ENCODE peak calls at places on chromosomes 6 and 20, in four cellular contexts. H is fibroblast of the aortic adventitia, Z is HCT116, J is OCI-LY7. L is an unnamed sample.

GRCh38 chr6:52416629-52417151 is 3.5 kb upstream of the EFHC1 start:
- DNase-seq in H (peak; percentile 90), Z (peak; percentile 77), J (peak; percentile 80), L (peak; percentile 38)

GRCh38 chr20:63457737-63458136 is 14.7 kb downstream of the KCNQ2 start:
- DNase-seq in H (peak; percentile 26), Z (no peak), J (no peak), L (no peak)

GRCh38 chr6:10809098-10809497 is 29.2 kb downstream of the MAK start:
- DNase-seq in H (no peak), Z (no peak), J (no peak), L (no peak)

GRCh38 chr6:127464881-127465459 is 5.8 kb upstream of the KIAA0408 start:
- DNase-seq in H (peak; percentile 84), Z (peak; percentile 28), J (peak; percentile 37), L (no peak)

GRCh38 chr6:104409913-104410312 is 449.8 kb downstream of the HACE1 start:
- DNase-seq in H (no peak), Z (no peak), J (no peak), L (no peak)

GRCh38 chr20:33788351-33789049 is 22.6 kb upstream of the CHMP4B start:
- DNase-seq in H (no peak), Z (no peak), J (no peak), L (no peak)

GRCh38 chr6:1630771-1631217 is 21.1 kb downstream of the FOXC1 start:
- DNase-seq in H (peak; percentile 73), Z (peak; percentile 75), J (no peak), L (no peak)

GRCh38 chr6:168060521-168060931 is 18.5 kb downstream of the FRMD1 start:
- DNase-seq in H (peak; percentile 59), Z (no peak), J (no peak), L (peak; percentile 84)

GRCh38 chr6:16511048-16511660 is 250.1 kb downstream of the ATXN1 start:
- DNase-seq in H (peak; percentile 63), Z (no peak), J (peak; percentile 5), L (no peak)

GRCh38 chr20:33438481-33438880 is 5.1 kb downstream of the SNTA1 start:
- DNase-seq in H (no peak), Z (no peak), J (peak; percentile 54), L (no peak)

GRCh38 chr20:47318027-47318595 is 38.4 kb downstream of the ZMYND8 start:
- DNase-seq in H (peak; percentile 82), Z (no peak), J (no peak), L (no peak)

GRCh38 chr6:4931530-4932505 is 72.0 kb downstream of the RPP40 start:
- DNase-seq in H (no peak), Z (no peak), J (no peak), L (no peak)

GRCh38 chr6:30782425-30783014 is 38.2 kb upstream of the IER3 start:
- DNase-seq in H (peak; percentile 71), Z (peak; percentile 75), J (no peak), L (no peak)

GRCh38 chr20:61254881-61255589 is 3.0 kb downstream of the CDH4 start:
- DNase-seq in H (peak; percentile 18), Z (no peak), J (no peak), L (no peak)

GRCh38 chr6:126786262-126786661 is 332.2 kb upstream of the RSPO3 start:
- DNase-seq in H (peak; percentile 45), Z (no peak), J (no peak), L (no peak)

GRCh38 chr20:50724851-50725721 is 6.3 kb upstream of the PARD6B start:
- DNase-seq in H (peak; percentile 95), Z (peak; percentile 91), J (no peak), L (no peak)

GRCh38 chr6:137217801-137218472 is 1.2 kb downstream of the IFNGR1 start:
- DNase-seq in H (peak; percentile 52), Z (no peak), J (peak; percentile 55), L (no peak)

GRCh38 chr6:112881027-112881426 is 533.9 kb downstream of the RFPL4B start:
- DNase-seq in H (peak; percentile 47), Z (no peak), J (no peak), L (no peak)

GRCh38 chr6:87518453-87518852 is 45.7 kb downstream of the SLC35A1 start:
- DNase-seq in H (no peak), Z (no peak), J (no peak), L (no peak)

GRCh38 chr6:1262704-1263038 is 49.2 kb upstream of the FOXQ1 start:
- DNase-seq in H (no peak), Z (no peak), J (no peak), L (no peak)

GRCh38 chr6:17877196-17877889 is 110.1 kb downstream of the KIF13A start:
- DNase-seq in H (peak; percentile 82), Z (no peak), J (no peak), L (no peak)

GRCh38 chr20:10792291-10792690 is 118.5 kb upstream of the JAG1 start:
- DNase-seq in H (no peak), Z (no peak), J (no peak), L (no peak)

GRCh38 chr6:106973018-106973840 is 1.3 kb downstream of the CD24 start:
- DNase-seq in H (no peak), Z (no peak), J (peak; percentile 63), L (no peak)

GRCh38 chr6:78605909-78606446 is 261.4 kb upstream of the IRAK1BP1 start:
- DNase-seq in H (peak; percentile 92), Z (no peak), J (no peak), L (no peak)

GRCh38 chr6:21935561-21936028 is 342.0 kb downstream of the SOX4 start:
- DNase-seq in H (peak; percentile 73), Z (peak; percentile 27), J (peak; percentile 68), L (no peak)

GRCh38 chr20:53961527-53961926 is 108.9 kb downstream of the BCAS1 start:
- DNase-seq in H (no peak), Z (no peak), J (no peak), L (no peak)

GRCh38 chr6:36150283-36150682 is 20.0 kb downstream of the MAPK13 start:
- DNase-seq in H (no peak), Z (no peak), J (no peak), L (no peak)

GRCh38 chr20:6575912-6576391 is 191.5 kb upstream of the BMP2 start:
- DNase-seq in H (peak; percentile 27), Z (no peak), J (no peak), L (no peak)

GRCh38 chr6:157469378-157469777 is 88.4 kb downstream of the ZDHHC14 start:
- DNase-seq in H (no peak), Z (no peak), J (no peak), L (no peak)

GRCh38 chr6:48962041-48962440 is 501.0 kb downstream of the MMUT start:
- DNase-seq in H (no peak), Z (no peak), J (no peak), L (peak; percentile 74)

GRCh38 chr6:105600342-105601293 is 197.7 kb upstream of the PREP start:
- DNase-seq in H (peak; percentile 93), Z (no peak), J (no peak), L (no peak)

GRCh38 chr20:56945901-56946300 is 316.8 kb downstream of the TFAP2C start:
- DNase-seq in H (no peak), Z (no peak), J (no peak), L (no peak)
- TF ChIP-seq CTCF in H (no peak), Z (no peak), J (no peak), L (no peak)

GRCh38 chr6:85802162-85802561 is 159.5 kb upstream of the SYNCRIP start:
- DNase-seq in H (no peak), Z (no peak), J (no peak), L (no peak)

GRCh38 chr6:85797993-85798392 is 155.3 kb upstream of the SYNCRIP start:
- DNase-seq in H (no peak), Z (no peak), J (no peak), L (peak; percentile 42)

GRCh38 chr6:85798934-85799490 is 156.3 kb upstream of the SYNCRIP start:
- DNase-seq in H (no peak), Z (no peak), J (no peak), L (peak; percentile 70)

DNA sequence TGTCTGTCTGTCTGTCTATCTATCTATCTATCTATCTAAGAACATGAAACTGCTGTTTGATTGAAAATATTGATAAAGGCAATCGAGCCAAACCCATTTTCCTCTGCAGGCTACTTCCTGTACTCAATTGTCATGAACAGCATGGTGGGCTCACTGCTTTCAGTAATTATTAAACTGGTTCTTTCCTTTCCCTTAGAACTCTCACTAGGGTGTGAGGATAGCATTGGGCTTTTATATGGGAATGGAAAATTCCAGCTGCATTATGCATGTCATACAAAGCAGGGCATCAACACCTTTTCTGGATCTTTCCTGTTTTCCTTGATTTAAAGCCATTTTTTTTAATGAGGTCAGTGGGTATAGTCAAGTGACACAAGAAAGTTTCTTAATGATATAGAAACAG is 161.0 kb upstream of the SYNCRIP start:
- DNase-seq in H (no peak), Z (no peak), J (no peak), L (no peak)
- H3K4me3 ChIP-seq in H (no peak overlapping the region), Z (no peak overlapping the region), J (no peak overlapping the region), L (no peak overlapping the region)

GRCh38 chr6:160764847-160765246 is 62.8 kb downstream of the PLG start:
- DNase-seq in H (no peak), Z (no peak), J (no peak), L (no peak)

GRCh38 chr6:160766657-160767018 is 64.6 kb downstream of the PLG start:
- DNase-seq in H (no peak), Z (no peak), J (no peak), L (no peak)

GRCh38 chr6:160767647-160768019 is 65.6 kb downstream of the PLG start:
- DNase-seq in H (no peak), Z (no peak), J (no peak), L (no peak)

GRCh38 chr6:160767019-160767646 is 65.1 kb downstream of the PLG start:
- DNase-seq in H (peak; percentile 4), Z (no peak), J (peak; percentile 77), L (peak; percentile 15)

GRCh38 chr6:160765412-160765811 is 63.4 kb downstream of the PLG start:
- DNase-seq in H (no peak), Z (no peak), J (no peak), L (no peak)
- TF ChIP-seq CTCF in H (no peak), Z (no peak), J (no peak), L (no peak)

DNA sequence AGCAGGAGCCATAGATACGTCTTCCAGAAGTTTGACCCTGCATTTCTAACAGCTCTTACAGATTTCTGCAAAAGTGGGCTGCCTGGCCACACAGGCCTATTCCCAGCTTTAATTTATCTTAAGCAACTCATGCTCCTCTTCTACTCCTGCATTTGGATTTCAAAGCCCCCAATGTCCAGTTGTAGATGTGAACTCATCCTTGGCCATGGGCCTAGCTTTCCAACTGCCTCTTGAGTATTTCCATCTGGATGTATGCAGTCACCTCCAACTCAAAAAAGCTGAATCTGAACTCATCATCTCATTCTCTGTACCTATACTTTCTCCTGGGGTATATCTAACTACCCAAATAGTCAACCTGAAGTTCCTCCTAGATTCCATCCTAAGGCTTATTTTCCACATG is 61.1 kb downstream of the DST start:
- DNase-seq in H (no peak), Z (no peak), J (no peak), L (no peak)
- H3K4me3 ChIP-seq in H (no peak overlapping the region), Z (no peak overlapping the region), J (no peak overlapping the region), L (no peak overlapping the region)

DNA sequence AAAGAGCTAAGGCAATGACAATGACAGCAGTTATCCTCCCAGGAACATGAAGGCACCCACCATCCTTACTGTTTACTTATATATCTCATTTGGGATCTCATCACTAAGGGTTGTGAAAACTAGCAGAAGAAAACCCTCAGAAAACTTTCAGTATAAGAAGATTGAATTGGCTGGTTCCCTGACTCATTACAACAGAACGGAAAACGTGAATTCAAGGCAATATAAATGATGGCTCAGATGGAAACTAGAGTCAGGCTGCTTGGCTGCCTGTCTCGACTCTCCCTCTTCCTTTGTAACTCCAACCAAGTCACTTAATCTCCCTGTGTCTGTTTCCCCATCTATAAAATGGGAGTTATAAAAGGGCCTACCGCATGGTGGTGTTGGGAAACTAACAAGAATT is 387.1 kb upstream of the JARID2 start:
- DNase-seq in H (no peak), Z (no peak), J (no peak), L (no peak)
- TF ChIP-seq CTCF in H (no peak), Z (no peak), J (no peak), L (no peak)

GRCh38 chr20:59994697-59995122 is 36.5 kb downstream of the CDH26 start:
- DNase-seq in H (peak; percentile 2), Z (peak; percentile 55), J (no peak), L (peak; percentile 61)
- H3K4me3 ChIP-seq in H (no peak overlapping the region), Z (no peak overlapping the region), J (no peak overlapping the region), L (no peak overlapping the region)

L was measured in LNCaP clone FGC.